ENCODE peak calls at places on chromosomes 16 and 17, in four cellular contexts. One of them, this sample, is unnamed.

GRCh38 chr17:4583206-4583605 is 1.1 kb upstream of the SMTNL2 start:
- DNase-seq in GM12878: no peak
- DNase-seq in H1: no peak
- DNase-seq in GM12891: no peak
- DNase-seq in this sample: no peak

GRCh38 chr16:1078579-1079021 is 6.1 kb downstream of the SSTR5 start:
- DNase-seq in GM12878: no peak
- DNase-seq in H1: no peak
- DNase-seq in GM12891: no peak
- DNase-seq in this sample: no peak

GRCh38 chr16:49416276-49416675 is 42.7 kb downstream of the C16orf78 start:
- DNase-seq in GM12891: no peak
- DNase-seq in H1: no peak
- DNase-seq in GM12878: no peak
- DNase-seq in this sample: no peak

GRCh38 chr16:28179354-28179753 is 32.4 kb downstream of the XPO6 start:
- DNase-seq in H1: no peak
- DNase-seq in GM12891: no peak
- DNase-seq in GM12878: no peak
- DNase-seq in this sample: no peak

GRCh38 chr17:55351027-55351625 is 70.5 kb downstream of the MMD start:
- DNase-seq in H1: no peak
- DNase-seq in GM12878: no peak
- DNase-seq in GM12891: no peak
- DNase-seq in this sample: no peak

GRCh38 chr17:68036304-68037147 is 991 bp downstream of the KPNA2 start:
- DNase-seq in GM12878: no peak
- DNase-seq in H1: no peak
- DNase-seq in GM12891: no peak
- DNase-seq in this sample: no peak

GRCh38 chr16:57643902-57644301 is 15.5 kb downstream of the ADGRG1 start:
- DNase-seq in H1: no peak
- DNase-seq in GM12891: no peak
- DNase-seq in GM12878: no peak
- DNase-seq in this sample: no peak

GRCh38 chr17:45035848-45036247 is 15.6 kb downstream of the DCAKD start:
- DNase-seq in GM12891: no peak
- DNase-seq in H1: no peak
- DNase-seq in GM12878: no peak
- DNase-seq in this sample: no peak

GRCh38 chr16:71917900-71918299 is 22.6 kb downstream of the IST1 start:
- DNase-seq in H1: no peak
- DNase-seq in GM12891: no peak
- DNase-seq in GM12878: no peak
- DNase-seq in this sample: no peak

GRCh38 chr17:82882715-82883446 is 43.1 kb upstream of the ZNF750 start:
- DNase-seq in GM12891: no peak
- DNase-seq in H1: no peak
- DNase-seq in GM12878: no peak
- DNase-seq in this sample: no peak

GRCh38 chr17:27567563-27567859 is 63.5 kb upstream of the LGALS9 start:
- DNase-seq in GM12878: no peak
- DNase-seq in H1: no peak
- DNase-seq in GM12891: no peak
- DNase-seq in this sample: no peak

GRCh38 chr17:77600346-77600745 is 358.2 kb upstream of the TNRC6C start:
- DNase-seq in GM12878: no peak
- DNase-seq in GM12891: no peak
- DNase-seq in H1: no peak
- DNase-seq in this sample: no peak

GRCh38 chr17:40209404-40210093 is 9.6 kb upstream of the WIPF2 start:
- DNase-seq in GM12891: no peak
- DNase-seq in H1: no peak
- DNase-seq in GM12878: no peak
- DNase-seq in this sample: no peak

GRCh38 chr17:5758651-5759050 is 174.3 kb upstream of the NLRP1 start:
- DNase-seq in GM12878: peak
- DNase-seq in GM12891: no peak
- DNase-seq in H1: peak
- DNase-seq in this sample: no peak

GRCh38 chr17:48751172-48751571 is 22.6 kb upstream of the HOXB13 start:
- DNase-seq in GM12891: no peak
- DNase-seq in GM12878: no peak
- DNase-seq in H1: no peak
- DNase-seq in this sample: no peak

GRCh38 chr16:79372504-79373184 is 227.9 kb downstream of the MAF start:
- DNase-seq in GM12878: no peak
- DNase-seq in GM12891: no peak
- DNase-seq in H1: no peak
- DNase-seq in this sample: no peak

GRCh38 chr17:633641-634091 is 81.0 kb downstream of the VPS53 start:
- DNase-seq in H1: no peak
- DNase-seq in GM12878: no peak
- DNase-seq in GM12891: no peak
- DNase-seq in this sample: no peak

GRCh38 chr16:68386628-68387027 is 61.7 kb downstream of the SMPD3 start:
- DNase-seq in GM12891: no peak
- DNase-seq in GM12878: no peak
- DNase-seq in H1: no peak
- DNase-seq in this sample: no peak

GRCh38 chr16:69567031-69567680 is 1.4 kb downstream of the NFAT5 start:
- DNase-seq in GM12878: no peak
- DNase-seq in GM12891: no peak
- DNase-seq in H1: no peak
- DNase-seq in this sample: no peak

GRCh38 chr16:76639685-76640289 is 362.6 kb downstream of the CNTNAP4 start:
- DNase-seq in GM12891: no peak
- DNase-seq in H1: peak
- DNase-seq in GM12878: no peak
- DNase-seq in this sample: no peak

GRCh38 chr17:42287305-42288077 is 807 bp upstream of the STAT5A start:
- DNase-seq in GM12891: no peak
- DNase-seq in GM12878: peak
- DNase-seq in H1: no peak
- DNase-seq in this sample: no peak

GRCh38 chr16:55543470-55543869 is 23.0 kb upstream of the CAPNS2 start:
- DNase-seq in GM12891: no peak
- DNase-seq in GM12878: no peak
- DNase-seq in H1: no peak
- DNase-seq in this sample: no peak

DNA sequence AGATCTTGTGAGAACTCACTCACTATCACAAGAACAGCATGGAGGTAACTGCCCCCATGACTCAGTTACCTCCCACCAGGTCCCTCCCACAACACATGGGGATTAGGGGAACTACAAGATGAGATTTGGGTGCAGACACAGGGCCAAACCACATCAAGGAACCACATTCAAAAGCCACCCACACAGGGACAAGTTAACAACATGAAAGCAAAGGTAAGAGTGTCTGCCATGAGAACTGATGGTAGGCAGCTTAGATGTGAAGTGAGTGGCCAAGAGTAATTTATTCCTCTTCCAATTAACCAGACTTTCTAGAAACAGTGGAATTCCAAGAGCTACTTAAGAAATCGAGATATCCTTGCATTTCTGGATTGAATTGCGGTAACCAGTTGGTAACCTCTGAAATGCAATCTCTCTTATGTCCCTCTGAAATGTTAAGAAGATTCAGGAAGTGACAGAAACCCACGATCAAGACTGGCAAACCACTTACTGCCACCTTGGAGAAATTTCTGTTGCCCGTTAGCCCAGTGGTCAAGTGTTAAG is 167.4 kb upstream of the CACNG5 start:
- DNase-seq in GM12878: peak
- DNase-seq in H1: no peak
- DNase-seq in GM12891: no peak
- DNase-seq in this sample: no peak
- TF ChIP-seq TAF1 in GM12878: no peak
- TF ChIP-seq TAF1 in H1: no peak
- TF ChIP-seq TAF1 in GM12891: no peak
- TF ChIP-seq TAF1 in this sample: no peak

GRCh38 chr16:3998793-3999478 is 117.3 kb downstream of the ADCY9 start:
- DNase-seq in GM12878: no peak
- DNase-seq in H1: no peak
- DNase-seq in GM12891: no peak
- DNase-seq in this sample: no peak

GRCh38 chr16:3999890-4000325 is 116.3 kb downstream of the ADCY9 start:
- DNase-seq in H1: no peak
- DNase-seq in GM12878: no peak
- DNase-seq in GM12891: no peak
- DNase-seq in this sample: no peak

GRCh38 chr16:3997231-3997841 is 116.8 kb upstream of the CREBBP start:
- DNase-seq in GM12878: no peak
- DNase-seq in GM12891: no peak
- DNase-seq in H1: no peak
- DNase-seq in this sample: no peak

GRCh38 chr16:4003166-4003565 is 113.1 kb downstream of the ADCY9 start:
- DNase-seq in GM12891: no peak
- DNase-seq in H1: no peak
- DNase-seq in GM12878: no peak
- DNase-seq in this sample: no peak

DNA sequence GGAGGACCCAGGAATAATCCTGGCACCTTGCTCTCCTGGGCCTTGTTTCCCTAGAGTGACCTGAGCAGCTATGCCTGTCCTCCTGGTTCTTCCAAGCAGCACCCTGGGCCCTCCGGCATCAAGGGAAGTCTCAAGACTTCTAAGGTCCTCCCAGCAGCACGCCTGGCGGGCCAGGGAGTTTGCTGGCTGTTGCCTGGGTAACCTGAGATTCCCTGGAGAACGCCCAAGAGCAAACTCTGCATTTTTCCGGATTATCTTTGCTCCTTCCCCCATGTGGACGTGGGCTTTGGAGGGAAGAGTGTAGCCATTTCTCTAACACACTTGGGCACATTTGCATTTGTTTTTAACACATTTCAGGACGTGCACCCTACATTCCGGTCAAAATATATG is 116.8 kb downstream of the ADCY9 start:
- DNase-seq in GM12878: no peak
- DNase-seq in GM12891: no peak
- DNase-seq in H1: no peak
- DNase-seq in this sample: no peak
- TF ChIP-seq POLR2A in GM12878: no peak
- TF ChIP-seq POLR2A in GM12891: no peak
- TF ChIP-seq POLR2A in H1: no peak
- TF ChIP-seq POLR2A in this sample: no peak

GRCh38 chr17:78789663-78790181 is 7.6 kb upstream of the CYTH1 start:
- DNase-seq in GM12891: no peak
- DNase-seq in GM12878: no peak
- DNase-seq in H1: no peak
- DNase-seq in this sample: no peak
- TF ChIP-seq POLR2AphosphoS5 in GM12891: no peak
- TF ChIP-seq POLR2AphosphoS5 in GM12878: no peak
- TF ChIP-seq POLR2AphosphoS5 in H1: no peak
- TF ChIP-seq POLR2AphosphoS5 in this sample: no peak

DNA sequence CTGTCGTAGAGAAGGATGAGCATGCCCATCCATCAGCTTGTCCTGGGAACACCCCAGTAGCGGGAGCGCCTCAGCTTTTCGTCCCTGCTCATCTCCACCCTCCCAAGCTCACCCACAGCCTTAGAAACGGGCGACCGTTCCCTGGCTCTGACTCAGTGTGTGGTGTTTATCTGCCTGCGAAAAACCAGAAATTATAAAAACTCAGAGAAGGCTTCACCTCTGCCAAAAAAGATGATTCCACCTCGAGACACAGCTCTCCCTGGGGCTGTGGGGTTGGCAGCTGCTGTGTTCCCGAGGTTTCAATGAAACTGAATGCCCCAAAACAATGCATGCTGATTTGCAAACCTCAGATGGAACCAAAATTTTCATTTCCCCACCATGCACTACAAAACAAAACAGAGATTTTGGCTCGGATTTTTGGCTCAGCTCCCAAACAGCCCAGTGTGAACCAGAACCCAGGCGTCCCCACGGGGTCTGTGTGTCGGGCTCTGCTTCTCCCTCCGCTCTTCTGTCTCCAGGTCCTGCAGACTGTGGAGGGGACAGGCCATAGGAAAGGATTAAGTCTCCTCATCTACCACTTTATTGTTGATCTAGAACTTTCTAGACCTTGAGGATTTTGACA is 62.4 kb upstream of the MED9 start:
- DNase-seq in GM12891: no peak
- DNase-seq in H1: no peak
- DNase-seq in GM12878: no peak
- DNase-seq in this sample: no peak
- TF ChIP-seq TAF1 in GM12891: no peak
- TF ChIP-seq TAF1 in H1: no peak
- TF ChIP-seq TAF1 in GM12878: no peak
- TF ChIP-seq TAF1 in this sample: no peak

GRCh38 chr17:79919164-79919585 is 79.9 kb upstream of the CBX4 start:
- DNase-seq in H1: no peak
- DNase-seq in GM12891: no peak
- DNase-seq in GM12878: no peak
- DNase-seq in this sample: no peak
- TF ChIP-seq POLR2A in H1: no peak
- TF ChIP-seq POLR2A in GM12891: no peak
- TF ChIP-seq POLR2A in GM12878: no peak
- TF ChIP-seq POLR2A in this sample: no peak

GRCh38 chr16:86222965-86223551 is 287.3 kb upstream of the FOXF1 start:
- DNase-seq in GM12891: no peak
- DNase-seq in GM12878: no peak
- DNase-seq in H1: no peak
- DNase-seq in this sample: no peak
- TF ChIP-seq POLR2AphosphoS5 in GM12891: no peak
- TF ChIP-seq POLR2AphosphoS5 in GM12878: no peak
- TF ChIP-seq POLR2AphosphoS5 in H1: no peak
- TF ChIP-seq POLR2AphosphoS5 in this sample: no peak

DNA sequence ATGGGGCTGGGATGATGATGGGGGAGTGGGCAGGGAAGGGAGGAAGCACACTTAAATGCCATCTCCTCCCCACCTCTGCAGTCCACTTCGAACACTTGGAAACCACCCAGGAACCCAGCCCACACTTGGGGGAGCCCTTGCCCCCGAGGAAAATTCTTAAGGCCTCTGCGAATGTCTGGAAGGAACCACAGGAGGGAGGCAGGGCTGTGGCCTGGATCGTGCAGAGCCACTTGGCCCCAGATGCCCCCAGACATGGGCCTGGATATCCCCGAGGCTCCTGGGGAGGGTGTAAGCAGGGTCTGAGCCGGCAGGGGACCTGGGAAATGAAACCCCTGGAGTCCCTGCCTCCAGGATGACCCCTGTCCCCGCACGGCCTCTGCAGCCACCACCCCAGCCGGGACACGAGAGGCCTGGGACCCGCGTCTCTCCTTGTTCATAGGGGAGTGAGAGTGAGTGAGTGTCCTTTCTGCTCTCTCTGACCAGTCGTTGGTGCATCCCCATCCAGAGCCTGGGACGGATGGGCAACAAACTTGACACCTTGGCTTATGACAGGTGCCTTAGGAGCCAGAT is 11.8 kb upstream of the MTSS2 start:
- DNase-seq in GM12891: no peak
- DNase-seq in H1: no peak
- DNase-seq in GM12878: no peak
- DNase-seq in this sample: no peak
- TF ChIP-seq TAF1 in GM12891: no peak
- TF ChIP-seq TAF1 in H1: no peak
- TF ChIP-seq TAF1 in GM12878: no peak
- TF ChIP-seq TAF1 in this sample: no peak

This sample was measured in GM12892.